ENCODE peak calls at places on chromosome 2, in six cellular contexts. K is hypothalamus; W is bronchial epithelial cell; F is NCI-H1694 treated with DMSO at 0.1 percent for 48 hours; S is amniotic stem cell; R is stimulated activated naive CD4-positive, alpha-beta T cell treated with Interleukin-2 at 50 U/mL for 16 hours. V is an unnamed sample.

GRCh38 chr2:73080321-73081131 is 9.0 kb upstream of the SFXN5 start:
- DNase-seq in R (no peak), K (no peak), F (no peak), W (no peak), S (no peak), V (no peak)

GRCh38 chr2:207541933-207542332 is 12.2 kb downstream of the CREB1 start:
- DNase-seq in W (no peak), F (no peak), K (no peak), R (no peak), S (no peak), V (no peak)

GRCh38 chr2:180495606-180496005 is 484.8 kb upstream of the UBE2E3 start:
- DNase-seq in W (peak), F (no peak), K (no peak), S (no peak), R (no peak), V (no peak)

GRCh38 chr2:170039401-170040172 is 138.4 kb upstream of the MYO3B start:
- DNase-seq in W (no peak), K (no peak), F (no peak), S (no peak), R (no peak), V (no peak)

GRCh38 chr2:133400411-133400810 is 167.9 kb downstream of the NCKAP5 start:
- DNase-seq in W (no peak), F (no peak), S (no peak), R (no peak), K (no peak), V (no peak)

GRCh38 chr2:1628893-1629292 is 115.4 kb downstream of the PXDN start:
- DNase-seq in W (peak), F (no peak), K (no peak), R (no peak), S (no peak), V (no peak)

GRCh38 chr2:138182276-138182675 is 218.0 kb downstream of the HNMT start:
- DNase-seq in F (no peak), K (no peak), R (no peak), S (no peak), W (no peak), V (no peak)

GRCh38 chr2:150370600-150370999 is 116.9 kb downstream of the RND3 start:
- DNase-seq in S (no peak), F (no peak), K (no peak), R (no peak), W (peak), V (no peak)

GRCh38 chr2:125572660-125573059 is 1083.3 kb upstream of the GYPC start:
- DNase-seq in F (no peak), R (no peak), W (no peak), S (no peak), K (no peak), V (no peak)

GRCh38 chr2:66553370-66553769 is 118.4 kb downstream of the MEIS1 start:
- DNase-seq in R (no peak), S (no peak), K (no peak), F (peak), W (peak), V (no peak)

GRCh38 chr2:236612737-236613136 is 43.1 kb downstream of the ACKR3 start:
- DNase-seq in S (no peak), F (no peak), W (no peak), K (no peak), R (no peak), V (no peak)

GRCh38 chr2:235577404-235578330 is 83.8 kb downstream of the AGAP1 start:
- DNase-seq in K (peak), F (no peak), W (no peak), R (no peak), S (no peak), V (no peak)

GRCh38 chr2:146108993-146109392 is 1589.1 kb upstream of the ZEB2 start:
- DNase-seq in S (no peak), F (no peak), K (no peak), W (peak), R (no peak), V (no peak)

GRCh38 chr2:3745901-3746300 is 42.5 kb downstream of the DCDC2C start:
- DNase-seq in R (no peak), F (no peak), S (no peak), K (no peak), W (no peak), V (no peak)